ENCODE peak calls at places on chromosomes 4 and X, in four cellular contexts. Q, A, K and X are unnamed samples.

GRCh38 chrX:150012647-150013046 is 74.4 kb upstream of the EOLA2 start:
- DNase-seq in K (no peak), A (no peak), Q (peak), X (no peak)

GRCh38 chr4:3450643-3451042 is 8.9 kb downstream of the HGFAC start:
- DNase-seq in A (no peak), K (no peak), Q (no peak), X (no peak)

GRCh38 chr4:106529348-106530033 is 160.9 kb upstream of the GIMD1 start:
- DNase-seq in A (no peak), Q (peak), K (no peak), X (no peak)

GRCh38 chrX:72305286-72306084 is at the start of gene CITED1:
- DNase-seq in K (no peak), A (peak), Q (no peak), X (no peak)

GRCh38 chrX:49071877-49072711 is 1.7 kb downstream of the PRAF2 start:
- DNase-seq in A (peak), Q (peak), K (no peak), X (no peak)

GRCh38 chrX:17226736-17227135 is 148.3 kb upstream of the NHS start:
- DNase-seq in A (peak), Q (no peak), K (no peak), X (no peak)

GRCh38 chr4:71293705-71294104 is 45.1 kb upstream of the SLC4A4 start:
- DNase-seq in Q (peak), K (no peak), A (no peak), X (no peak)

GRCh38 chr4:77538574-77539157 is 67.0 kb upstream of the CXCL13 start:
- DNase-seq in A (no peak), Q (no peak), K (no peak), X (no peak)

GRCh38 chr4:70670332-70671014 is 4.2 kb upstream of the JCHAIN start:
- DNase-seq in A (no peak), Q (peak), K (no peak), X (no peak)

GRCh38 chr4:152516156-152516555 is 19.7 kb downstream of the FBXW7 start:
- DNase-seq in A (no peak), Q (peak), K (no peak), X (no peak)

GRCh38 chrX:12700745-12701144 is 90.5 kb upstream of the PRPS2 start:
- DNase-seq in K (no peak), A (no peak), Q (no peak), X (no peak)

GRCh38 chrX:3713937-3714434 is 537 bp upstream of the PRKX start:
- DNase-seq in Q (no peak), K (no peak), A (peak), X (no peak)

GRCh38 chr4:44522761-44523445 is 74.3 kb upstream of the KCTD8 start:
- DNase-seq in K (no peak), Q (no peak), A (no peak), X (no peak)

GRCh38 chr4:144655491-144655890 is 9.5 kb downstream of the HHIP start:
- DNase-seq in K (no peak), A (no peak), Q (no peak), X (no peak)

GRCh38 chrX:130330706-130331105 is 9.0 kb upstream of the SLC25A14 start:
- DNase-seq in Q (peak), K (peak), A (peak), X (no peak)

GRCh38 chr4:186700746-186701145 is 22.9 kb downstream of the FAT1 start:
- DNase-seq in Q (peak), A (no peak), K (no peak), X (no peak)

GRCh38 chrX:150409486-150409885 is 46.4 kb downstream of the MAMLD1 start:
- DNase-seq in K (no peak), Q (no peak), A (no peak), X (no peak)

GRCh38 chrX:15973299-15973698 is 118.7 kb upstream of the AP1S2 start:
- DNase-seq in K (peak), A (peak), Q (peak), X (no peak)

GRCh38 chrX:13571136-13571535 is 1.7 kb downstream of the EGFL6 start:
- DNase-seq in Q (no peak), A (no peak), K (no peak), X (no peak)

GRCh38 chrX:74422576-74423288 is 1.4 kb downstream of the SLC16A2 start:
- DNase-seq in Q (peak), K (peak), A (peak), X (no peak)

DNA sequence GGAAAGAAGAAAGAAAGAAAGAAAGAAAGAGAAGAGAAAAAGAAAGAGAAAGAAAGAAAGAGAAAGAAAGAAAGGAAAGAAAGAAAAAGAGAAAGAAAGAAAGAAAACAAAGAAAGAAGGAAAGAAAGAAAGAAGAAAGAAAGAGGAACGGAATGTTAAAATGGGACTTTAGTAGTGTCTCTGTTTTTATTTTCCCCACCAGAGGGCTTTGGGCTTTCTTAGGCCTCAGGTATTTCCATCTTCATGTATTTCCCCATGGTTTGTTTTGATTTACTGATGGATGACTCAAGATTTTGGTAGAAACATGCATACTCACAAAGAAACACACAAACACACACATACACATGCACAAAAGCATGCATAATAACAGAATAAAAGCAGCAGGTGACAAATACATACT is 181.2 kb downstream of the AFF2 start:
- DNase-seq in Q (no peak), A (no peak), K (no peak), X (no peak)
- TF ChIP-seq CTCF in Q (no peak), A (peak), K (peak), X (peak)

GRCh38 chr4:154722262-154722661 is 21.5 kb upstream of the LRAT start:
- DNase-seq in A (no peak), Q (no peak), K (no peak), X (no peak)
- TF ChIP-seq CTCF in A (no peak), Q (no peak), K (no peak), X (no peak)

GRCh38 chr4:170256807-170257206 is 167.1 kb upstream of the AADAT start:
- DNase-seq in A (no peak), K (no peak), Q (no peak), X (no peak)

GRCh38 chr4:170259631-170260153 is 169.9 kb upstream of the AADAT start:
- DNase-seq in A (peak), K (peak), Q (peak), X (no peak)
- TF ChIP-seq CTCF in A (peak), K (peak), Q (peak), X (peak)

GRCh38 chr4:15681372-15682339 is at the start of gene FAM200B:
- DNase-seq in A (peak), K (peak), Q (peak), X (peak)
- TF ChIP-seq CTCF in A (no peak), K (no peak), Q (no peak), X (peak)

DNA sequence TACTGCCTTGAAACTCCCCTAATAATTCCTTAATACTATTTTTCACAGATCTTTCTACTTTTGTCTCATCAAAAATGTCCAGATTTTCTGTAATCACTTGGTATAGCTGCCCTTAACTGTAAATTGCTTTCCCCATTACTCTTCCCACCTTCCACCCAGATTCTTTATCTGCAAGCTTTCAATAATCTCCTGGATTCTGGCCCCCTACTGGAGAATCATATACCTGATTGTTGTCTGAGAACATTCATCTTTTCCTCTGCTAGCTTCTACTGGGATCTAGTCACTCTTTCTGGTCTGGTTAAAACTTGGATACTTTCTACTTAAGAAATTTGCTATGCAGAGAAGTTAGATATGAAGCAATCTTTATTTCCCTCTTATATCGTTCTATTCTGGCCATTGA is 552.6 kb downstream of the PCDH19 start:
- DNase-seq in K (no peak), A (no peak), Q (no peak), X (no peak)
- TF ChIP-seq CTCF in K (peak), A (peak), Q (peak), X (peak)

GRCh38 chr4:123350191-123350544 is 46.4 kb upstream of the SPRY1 start:
- DNase-seq in K (no peak), Q (no peak), A (peak), X (no peak)
- TF ChIP-seq CTCF in K (no peak), Q (no peak), A (peak), X (peak)